ENCODE peak calls at places on chromosomes 3 and 15, in six cellular contexts. One of them, this sample, is unnamed.
A peak's percentile ranks its signal among the peaks of the same experiment; 100 is the strongest.

GRCh38 chr15:68252925-68253534 is 23.5 kb upstream of the CLN6 start:
- DNase-seq in lung: no peak
- DNase-seq in H1: no peak
- DNase-seq in fibroblast of the aortic adventitia: peak; percentile 92
- DNase-seq in astrocyte of the spinal cord: peak; percentile 84
- DNase-seq in lower lobe of right lung: no peak
- DNase-seq in this sample: peak; percentile 87

GRCh38 chr3:14891135-14892132 is 55.9 kb upstream of the NR2C2 start:
- DNase-seq in fibroblast of the aortic adventitia: no peak
- DNase-seq in lower lobe of right lung: no peak
- DNase-seq in lung: no peak
- DNase-seq in astrocyte of the spinal cord: no peak
- DNase-seq in H1: no peak
- DNase-seq in this sample: no peak

GRCh38 chr3:124263168-124263567 is 271.2 kb upstream of the ROPN1 start:
- DNase-seq in fibroblast of the aortic adventitia: peak; percentile 94
- DNase-seq in lower lobe of right lung: no peak
- DNase-seq in lung: no peak
- DNase-seq in astrocyte of the spinal cord: peak; percentile 92
- DNase-seq in H1: no peak
- DNase-seq in this sample: peak; percentile 94

GRCh38 chr3:46660003-46660402 is 33.5 kb downstream of the ALS2CL start:
- DNase-seq in astrocyte of the spinal cord: no peak
- DNase-seq in fibroblast of the aortic adventitia: no peak
- DNase-seq in lower lobe of right lung: no peak
- DNase-seq in lung: no peak
- DNase-seq in H1: peak; percentile 47
- DNase-seq in this sample: no peak

GRCh38 chr3:46049093-46049492 is 21.8 kb upstream of the XCR1 start:
- DNase-seq in lower lobe of right lung: no peak
- DNase-seq in astrocyte of the spinal cord: no peak
- DNase-seq in H1: no peak
- DNase-seq in fibroblast of the aortic adventitia: no peak
- DNase-seq in lung: peak; percentile 15
- DNase-seq in this sample: no peak

GRCh38 chr3:25661694-25662455 is 2.8 kb downstream of the TOP2B start:
- DNase-seq in astrocyte of the spinal cord: no peak
- DNase-seq in fibroblast of the aortic adventitia: peak; percentile 9
- DNase-seq in lower lobe of right lung: no peak
- DNase-seq in H1: no peak
- DNase-seq in lung: no peak
- DNase-seq in this sample: peak; percentile 20

GRCh38 chr15:57920916-57921315 is 144.6 kb downstream of the ALDH1A2 start:
- DNase-seq in fibroblast of the aortic adventitia: no peak
- DNase-seq in astrocyte of the spinal cord: no peak
- DNase-seq in H1: no peak
- DNase-seq in lung: no peak
- DNase-seq in lower lobe of right lung: no peak
- DNase-seq in this sample: peak; percentile 59

GRCh38 chr3:10992946-10993728 is 589 bp downstream of the SLC6A1 start:
- DNase-seq in fibroblast of the aortic adventitia: no peak
- DNase-seq in H1: peak; percentile 57
- DNase-seq in astrocyte of the spinal cord: no peak
- DNase-seq in lower lobe of right lung: no peak
- DNase-seq in lung: no peak
- DNase-seq in this sample: no peak

GRCh38 chr3:128343287-128344045 is 123.2 kb downstream of the DNAJB8 start:
- DNase-seq in fibroblast of the aortic adventitia: peak; percentile 24
- DNase-seq in astrocyte of the spinal cord: peak; percentile 47
- DNase-seq in H1: no peak
- DNase-seq in lung: no peak
- DNase-seq in lower lobe of right lung: peak; percentile 36
- DNase-seq in this sample: peak; percentile 61

GRCh38 chr3:73624363-73625123 is at the start of gene PDZRN3:
- DNase-seq in astrocyte of the spinal cord: peak; percentile 71
- DNase-seq in lung: peak; percentile 39
- DNase-seq in H1: peak; percentile 86
- DNase-seq in lower lobe of right lung: peak; percentile 55
- DNase-seq in fibroblast of the aortic adventitia: peak; percentile 84
- DNase-seq in this sample: peak; percentile 80

GRCh38 chr3:42613462-42613861 is 13.0 kb downstream of the NKTR start:
- DNase-seq in lung: no peak
- DNase-seq in fibroblast of the aortic adventitia: no peak
- DNase-seq in H1: no peak
- DNase-seq in astrocyte of the spinal cord: no peak
- DNase-seq in lower lobe of right lung: no peak
- DNase-seq in this sample: peak; percentile 29

GRCh38 chr3:123559040-123559861 is 25.6 kb downstream of the HACD2 start:
- DNase-seq in H1: no peak
- DNase-seq in astrocyte of the spinal cord: peak; percentile 52
- DNase-seq in lower lobe of right lung: no peak
- DNase-seq in fibroblast of the aortic adventitia: peak; percentile 76
- DNase-seq in lung: no peak
- DNase-seq in this sample: peak; percentile 62

GRCh38 chr3:71565976-71566375 is 17.6 kb downstream of the FOXP1 start:
- DNase-seq in H1: no peak
- DNase-seq in astrocyte of the spinal cord: no peak
- DNase-seq in fibroblast of the aortic adventitia: no peak
- DNase-seq in lower lobe of right lung: no peak
- DNase-seq in lung: no peak
- DNase-seq in this sample: no peak

GRCh38 chr3:81393251-81393650 is 368.2 kb downstream of the GBE1 start:
- DNase-seq in lung: no peak
- DNase-seq in H1: no peak
- DNase-seq in lower lobe of right lung: no peak
- DNase-seq in fibroblast of the aortic adventitia: no peak
- DNase-seq in astrocyte of the spinal cord: peak; percentile 15
- DNase-seq in this sample: no peak

GRCh38 chr15:37109151-37109912 is 9.0 kb upstream of the MEIS2 start:
- DNase-seq in lung: no peak
- DNase-seq in lower lobe of right lung: no peak
- DNase-seq in fibroblast of the aortic adventitia: peak; percentile 63
- DNase-seq in H1: no peak
- DNase-seq in astrocyte of the spinal cord: no peak
- DNase-seq in this sample: no peak

GRCh38 chr3:41684802-41685740 is 276.8 kb downstream of the ULK4 start:
- DNase-seq in lower lobe of right lung: no peak
- DNase-seq in lung: no peak
- DNase-seq in fibroblast of the aortic adventitia: peak; percentile 20
- DNase-seq in astrocyte of the spinal cord: peak; percentile 75
- DNase-seq in H1: no peak
- DNase-seq in this sample: no peak

GRCh38 chr3:71251156-71251775 is 332.3 kb downstream of the FOXP1 start:
- DNase-seq in fibroblast of the aortic adventitia: peak; percentile 90
- DNase-seq in H1: no peak
- DNase-seq in astrocyte of the spinal cord: peak; percentile 85
- DNase-seq in lung: no peak
- DNase-seq in lower lobe of right lung: no peak
- DNase-seq in this sample: peak; percentile 93

GRCh38 chr15:86591158-86591557 is 511.5 kb downstream of the AGBL1 start:
- DNase-seq in H1: no peak
- DNase-seq in astrocyte of the spinal cord: no peak
- DNase-seq in fibroblast of the aortic adventitia: no peak
- DNase-seq in lung: no peak
- DNase-seq in lower lobe of right lung: no peak
- DNase-seq in this sample: no peak

DNA sequence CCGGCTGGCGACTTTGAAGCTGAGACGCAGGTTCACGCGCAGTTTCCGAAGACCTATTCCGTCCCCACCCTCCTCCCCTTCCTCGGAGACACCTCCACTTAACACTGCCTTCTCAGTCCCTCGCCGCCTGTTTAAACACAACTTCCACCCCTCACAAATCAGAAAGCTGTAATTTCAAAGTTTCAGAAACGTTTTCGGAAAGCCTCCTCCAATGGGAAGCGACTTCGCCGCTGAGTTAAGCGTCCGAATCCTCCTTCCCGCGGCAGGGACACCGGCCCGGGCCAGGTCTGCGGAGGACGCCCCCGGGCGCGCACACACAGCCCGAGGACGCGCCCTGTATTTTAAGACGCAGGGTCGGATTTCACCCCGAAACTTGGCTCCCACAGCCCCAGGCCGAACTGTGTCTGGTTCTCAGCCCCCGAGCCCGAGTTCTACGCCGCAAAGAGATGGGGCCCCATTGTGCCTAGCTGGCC is 554 bp upstream of the LRRN1 start:
- DNase-seq in astrocyte of the spinal cord: no peak
- DNase-seq in H1: peak; percentile 74
- DNase-seq in lung: no peak
- DNase-seq in lower lobe of right lung: peak; percentile 45
- DNase-seq in fibroblast of the aortic adventitia: no peak
- DNase-seq in this sample: no peak
- H3K4me3 ChIP-seq in astrocyte of the spinal cord: peak overlapping the region; percentile 48
- H3K4me3 ChIP-seq in H1: peak overlapping the region; percentile 90
- H3K4me3 ChIP-seq in lung: peak overlapping the region; percentile 65
- H3K4me3 ChIP-seq in lower lobe of right lung: peak overlapping the region; percentile 58
- H3K4me3 ChIP-seq in fibroblast of the aortic adventitia: no peak overlapping the region
- H3K4me3 ChIP-seq in this sample: no peak overlapping the region

DNA sequence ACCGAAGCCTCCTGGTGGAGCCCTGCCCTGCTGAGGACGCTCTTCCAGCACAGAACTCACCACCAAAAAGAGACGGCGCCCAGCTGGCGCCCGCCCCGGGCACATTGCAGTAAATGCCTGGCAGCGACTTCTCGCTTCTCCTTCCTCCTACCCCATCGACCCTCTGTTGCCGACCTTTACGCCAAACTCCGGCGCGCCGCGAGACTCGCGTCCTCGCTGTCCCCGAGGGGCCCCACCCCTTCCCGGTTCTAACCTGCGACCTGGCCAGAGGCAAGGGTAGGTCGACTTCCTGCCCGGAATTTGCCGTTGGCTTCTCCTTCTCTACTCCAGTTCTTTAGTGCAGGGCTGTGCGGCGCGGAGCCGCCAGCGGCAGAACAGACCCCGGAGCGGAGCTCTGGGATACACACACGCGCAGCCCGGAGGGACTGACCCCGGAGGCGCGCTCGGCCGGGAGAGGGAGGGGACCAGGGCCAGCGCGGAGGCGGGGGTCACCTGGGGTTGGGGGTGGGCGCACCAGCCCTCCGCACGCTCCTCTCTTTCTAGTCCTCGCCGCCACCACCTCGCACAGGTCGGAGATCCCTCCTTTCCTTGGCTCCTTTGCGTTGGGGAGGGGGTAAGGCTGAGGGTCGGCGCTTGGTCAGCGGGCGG is 226.6 kb upstream of the AZI2 start:
- DNase-seq in astrocyte of the spinal cord: no peak
- DNase-seq in H1: no peak
- DNase-seq in fibroblast of the aortic adventitia: no peak
- DNase-seq in lung: no peak
- DNase-seq in lower lobe of right lung: peak; percentile 46
- DNase-seq in this sample: no peak
- H3K4me3 ChIP-seq in astrocyte of the spinal cord: peak overlapping the region; percentile 23
- H3K4me3 ChIP-seq in H1: peak overlapping the region; percentile 70
- H3K4me3 ChIP-seq in fibroblast of the aortic adventitia: peak overlapping the region; percentile 17
- H3K4me3 ChIP-seq in lung: peak overlapping the region; percentile 33
- H3K4me3 ChIP-seq in lower lobe of right lung: peak overlapping the region; percentile 53
- H3K4me3 ChIP-seq in this sample: peak overlapping the region; percentile 9

GRCh38 chr3:184568918-184569829 is 7.6 kb downstream of the EPHB3 start:
- DNase-seq in fibroblast of the aortic adventitia: peak; percentile 98
- DNase-seq in H1: peak; percentile 79
- DNase-seq in astrocyte of the spinal cord: peak; percentile 96
- DNase-seq in lung: peak; percentile 85
- DNase-seq in lower lobe of right lung: peak; percentile 76
- DNase-seq in this sample: peak; percentile 97
- H3K4me3 ChIP-seq in fibroblast of the aortic adventitia: peak overlapping the region; percentile 66
- H3K4me3 ChIP-seq in H1: peak overlapping the region; percentile 82
- H3K4me3 ChIP-seq in astrocyte of the spinal cord: peak overlapping the region; percentile 35
- H3K4me3 ChIP-seq in lung: peak overlapping the region; percentile 34
- H3K4me3 ChIP-seq in lower lobe of right lung: peak overlapping the region; percentile 62
- H3K4me3 ChIP-seq in this sample: peak overlapping the region; percentile 32

DNA sequence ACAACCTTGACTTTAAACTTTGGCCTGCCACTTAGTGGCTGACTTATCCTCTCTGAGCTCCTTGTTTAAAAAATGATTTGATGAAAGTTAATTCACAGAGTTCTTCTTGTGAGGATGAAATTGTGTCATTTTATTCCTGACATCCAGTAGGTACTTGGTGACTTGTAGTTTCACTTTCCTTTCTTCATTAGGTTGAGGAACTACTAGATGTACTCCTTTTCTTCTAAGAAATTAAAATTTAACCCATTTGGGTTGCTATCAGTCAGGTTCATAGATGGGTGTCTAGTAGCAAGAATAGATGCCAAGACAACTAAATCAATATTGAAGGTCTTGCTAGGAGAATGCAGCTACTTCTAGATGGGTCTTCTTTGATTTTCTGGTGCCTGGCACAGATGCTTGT is 5.2 kb downstream of the NR1D2 start:
- DNase-seq in H1: no peak
- DNase-seq in fibroblast of the aortic adventitia: no peak
- DNase-seq in lung: no peak
- DNase-seq in astrocyte of the spinal cord: peak; percentile 10
- DNase-seq in lower lobe of right lung: no peak
- DNase-seq in this sample: no peak
- H3K4me3 ChIP-seq in H1: no peak overlapping the region
- H3K4me3 ChIP-seq in fibroblast of the aortic adventitia: no peak overlapping the region
- H3K4me3 ChIP-seq in lung: no peak overlapping the region
- H3K4me3 ChIP-seq in astrocyte of the spinal cord: no peak overlapping the region
- H3K4me3 ChIP-seq in lower lobe of right lung: peak overlapping the region; percentile 4
- H3K4me3 ChIP-seq in this sample: no peak overlapping the region

GRCh38 chr3:197508924-197509775 is 46.6 kb downstream of the BDH1 start:
- DNase-seq in lower lobe of right lung: no peak
- DNase-seq in astrocyte of the spinal cord: no peak
- DNase-seq in lung: no peak
- DNase-seq in H1: no peak
- DNase-seq in fibroblast of the aortic adventitia: no peak
- DNase-seq in this sample: no peak
- H3K4me3 ChIP-seq in lower lobe of right lung: peak overlapping the region; percentile 54
- H3K4me3 ChIP-seq in astrocyte of the spinal cord: peak overlapping the region; percentile 47
- H3K4me3 ChIP-seq in lung: no peak overlapping the region
- H3K4me3 ChIP-seq in H1: peak overlapping the region; percentile 51
- H3K4me3 ChIP-seq in fibroblast of the aortic adventitia: no peak overlapping the region
- H3K4me3 ChIP-seq in this sample: peak overlapping the region; percentile 50

DNA sequence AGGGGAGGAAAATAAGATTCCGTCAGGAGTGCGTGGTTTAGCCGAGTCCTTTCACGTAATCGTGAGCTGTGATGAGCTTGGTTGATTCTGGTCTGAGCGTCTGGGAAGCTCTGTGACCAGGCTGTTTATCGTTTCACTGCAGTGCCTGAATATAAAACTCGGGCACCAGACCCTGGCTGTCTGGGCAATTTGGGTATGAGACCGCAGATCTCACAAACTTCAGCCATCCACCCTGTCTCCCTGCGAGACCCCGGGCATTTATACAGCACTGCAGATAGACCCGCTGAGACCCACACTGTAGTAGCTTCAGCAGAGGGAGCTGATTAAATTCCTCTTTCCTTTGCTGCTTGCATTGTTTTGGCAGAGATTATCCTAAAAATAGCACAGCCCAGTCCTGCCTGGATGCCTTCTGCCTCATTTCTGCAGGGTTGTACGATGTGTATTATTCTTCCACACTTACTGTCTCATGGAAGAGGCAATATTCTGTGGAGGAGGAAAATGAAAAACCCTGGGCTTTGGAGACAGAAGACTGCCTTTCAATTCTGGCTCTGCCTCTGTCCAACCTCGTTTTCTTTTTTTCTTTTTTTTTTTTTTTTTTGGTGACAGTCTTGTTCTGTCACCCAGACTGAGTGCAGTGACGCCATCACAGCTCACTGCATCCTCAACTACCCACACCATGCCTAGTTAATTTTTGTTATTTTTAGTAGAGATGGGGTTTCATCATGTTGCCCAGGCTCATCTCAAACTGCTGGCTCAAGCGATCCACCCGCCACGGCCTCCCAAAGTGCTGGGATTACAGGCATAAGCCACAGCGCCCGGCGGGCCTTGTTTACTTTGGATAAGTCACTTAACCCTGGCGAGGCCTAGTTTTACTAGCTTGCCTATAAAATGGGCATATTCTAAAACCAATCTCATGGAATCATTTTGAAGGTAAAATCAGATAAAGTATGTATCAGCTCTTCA is 66.6 kb upstream of the SLC25A26 start:
- DNase-seq in lower lobe of right lung: no peak
- DNase-seq in H1: no peak
- DNase-seq in fibroblast of the aortic adventitia: peak; percentile 62
- DNase-seq in astrocyte of the spinal cord: peak; percentile 11
- DNase-seq in lung: no peak
- DNase-seq in this sample: peak; percentile 43
- H3K4me3 ChIP-seq in lower lobe of right lung: peak overlapping the region; percentile 32
- H3K4me3 ChIP-seq in H1: no peak overlapping the region
- H3K4me3 ChIP-seq in fibroblast of the aortic adventitia: peak overlapping the region; percentile 61
- H3K4me3 ChIP-seq in astrocyte of the spinal cord: peak overlapping the region; percentile 28
- H3K4me3 ChIP-seq in lung: no peak overlapping the region
- H3K4me3 ChIP-seq in this sample: peak overlapping the region; percentile 1

This sample was measured in fibroblast of mammary gland.